ENCODE peak calls at places on chromosomes 1 and 21, in four cellular contexts. C is activated CD8-positive, alpha-beta T cell treated with anti-CD3 and anti-CD28 coated beads for 36 hours; K is Right ventricle myocardium inferior; M is A549. J is an unnamed sample.

GRCh38 chr1:84174051-84174556 is 30.0 kb downstream of the PRKACB start:
- DNase-seq in C (no peak), M (peak; percentile 83), K (no peak), J (peak; percentile 1)

GRCh38 chr1:56002272-56002671 is 577.1 kb downstream of the PLPP3 start:
- DNase-seq in C (no peak), K (no peak), M (no peak), J (no peak)

GRCh38 chr1:85550784-85551516 is 29.6 kb upstream of the CCN1 start:
- DNase-seq in C (no peak), M (no peak), K (no peak), J (peak; percentile 40)

GRCh38 chr1:31717341-31717740 is 13.5 kb upstream of the COL16A1 start:
- DNase-seq in K (no peak), M (no peak), C (no peak), J (no peak)

GRCh38 chr1:190754769-190755168 is 277.1 kb upstream of the BRINP3 start:
- DNase-seq in M (peak; percentile 26), K (no peak), C (no peak), J (peak; percentile 2)

GRCh38 chr1:200328379-200328778 is 81.5 kb downstream of the ZNF281 start:
- DNase-seq in M (no peak), K (no peak), C (no peak), J (no peak)

GRCh38 chr1:17676387-17677060 is 78.6 kb upstream of the ACTL8 start:
- DNase-seq in K (no peak), M (no peak), C (no peak), J (peak; percentile 37)

GRCh38 chr1:93625582-93626327 is 55.9 kb downstream of the BCAR3 start:
- DNase-seq in M (no peak), K (no peak), C (no peak), J (peak; percentile 25)

GRCh38 chr1:168485048-168485447 is 58.7 kb downstream of the XCL2 start:
- DNase-seq in M (no peak), K (no peak), C (no peak), J (no peak)

GRCh38 chr1:106727171-106727570 is 329.3 kb upstream of the PRMT6 start:
- DNase-seq in C (no peak), K (no peak), M (no peak), J (no peak)

GRCh38 chr1:183039985-183040447 is 16.8 kb downstream of the LAMC1 start:
- DNase-seq in C (no peak), K (no peak), M (no peak), J (peak; percentile 28)

GRCh38 chr1:209202826-209203439 is 380.6 kb upstream of the CAMK1G start:
- DNase-seq in M (peak; percentile 71), K (no peak), C (peak; percentile 6), J (peak; percentile 54)

GRCh38 chr1:88877382-88877825 is 14.0 kb downstream of the GTF2B start:
- DNase-seq in C (no peak), K (no peak), M (peak; percentile 5), J (no peak)

GRCh38 chr1:161033751-161034150 is 5.0 kb downstream of the TSTD1 start:
- DNase-seq in M (no peak), K (no peak), C (peak; percentile 71), J (no peak)

GRCh38 chr1:112706505-112707216 is at the start of gene RHOC:
- DNase-seq in M (no peak), K (peak; percentile 87), C (peak; percentile 43), J (peak; percentile 91)

GRCh38 chr1:160256396-160257046 is 5.8 kb downstream of the DCAF8 start:
- DNase-seq in C (no peak), M (no peak), K (no peak), J (peak; percentile 42)

GRCh38 chr1:234603221-234604204 is 6.5 kb downstream of the IRF2BP2 start:
- DNase-seq in C (peak; percentile 45), K (no peak), M (peak; percentile 37), J (no peak)

GRCh38 chr1:83626603-83627002 is 372.3 kb downstream of the TTLL7 start:
- DNase-seq in M (no peak), C (no peak), K (no peak), J (no peak)

GRCh38 chr1:41041866-41042265 is 20.3 kb upstream of the SLFNL1 start:
- DNase-seq in C (no peak), M (no peak), K (no peak), J (no peak)

GRCh38 chr1:6148497-6149241 is 31.5 kb downstream of the CHD5 start:
- DNase-seq in K (peak; percentile 83), M (peak; percentile 57), C (peak; percentile 77), J (peak; percentile 77)

GRCh38 chr21:21097425-21097824 is 99.2 kb downstream of the NCAM2 start:
- DNase-seq in K (no peak), C (no peak), M (no peak), J (no peak)

GRCh38 chr1:232183266-232183800 is 446.6 kb downstream of the SIPA1L2 start:
- DNase-seq in K (no peak), C (no peak), M (no peak), J (no peak)

GRCh38 chr1:243819438-243819839 is 30.6 kb downstream of the AKT3 start:
- DNase-seq in K (peak; percentile 9), C (no peak), M (no peak), J (no peak)

GRCh38 chr1:28775121-28775942 is 36.6 kb upstream of the OPRD1 start:
- DNase-seq in M (no peak), C (peak; percentile 71), K (peak; percentile 93), J (peak; percentile 58)

GRCh38 chr1:197321821-197322220 is 53.8 kb downstream of the CRB1 start:
- DNase-seq in K (no peak), M (no peak), C (no peak), J (no peak)

GRCh38 chr1:44515416-44515815 is 110.4 kb downstream of the RNF220 start:
- DNase-seq in C (no peak), M (no peak), K (no peak), J (no peak)

J was measured in AG08396.